ENCODE peak calls at places on chromosomes 3 and 15, in five cellular contexts. One of them, this sample, is unnamed.

GRCh38 chr3:170761103-170761502 is 108.9 kb downstream of the RPL22L1 start:
- DNase-seq in A549: no peak
- DNase-seq in breast epithelium: no peak
- DNase-seq in IMR-90: no peak
- DNase-seq in heart right ventricle: no peak
- DNase-seq in this sample: no peak

GRCh38 chr3:150370129-150370602 is 37.9 kb upstream of the TSC22D2 start:
- DNase-seq in A549: peak; percentile 71
- DNase-seq in breast epithelium: no peak
- DNase-seq in IMR-90: peak; percentile 97
- DNase-seq in heart right ventricle: no peak
- DNase-seq in this sample: no peak

GRCh38 chr15:74781673-74782595 is at the start of gene CSK:
- DNase-seq in A549: peak; percentile 86
- DNase-seq in breast epithelium: no peak
- DNase-seq in IMR-90: peak; percentile 51
- DNase-seq in heart right ventricle: peak; percentile 87
- DNase-seq in this sample: peak; percentile 84

GRCh38 chr3:190973760-190974159 is 111.3 kb upstream of the GMNC start:
- DNase-seq in A549: no peak
- DNase-seq in breast epithelium: no peak
- DNase-seq in IMR-90: no peak
- DNase-seq in heart right ventricle: no peak
- DNase-seq in this sample: no peak

GRCh38 chr3:7800006-7800780 is 701.4 kb upstream of the LMCD1 start:
- DNase-seq in A549: no peak
- DNase-seq in breast epithelium: no peak
- DNase-seq in IMR-90: no peak
- DNase-seq in heart right ventricle: no peak
- DNase-seq in this sample: peak; percentile 3

GRCh38 chr3:196712514-196713413 is 587 bp downstream of the PIGX start:
- DNase-seq in A549: peak; percentile 24
- DNase-seq in breast epithelium: no peak
- DNase-seq in IMR-90: peak; percentile 57
- DNase-seq in heart right ventricle: peak; percentile 77
- DNase-seq in this sample: no peak

GRCh38 chr3:52144034-52144795 is 10.0 kb downstream of the POC1A start:
- DNase-seq in A549: peak; percentile 84
- DNase-seq in breast epithelium: peak; percentile 88
- DNase-seq in IMR-90: peak; percentile 77
- DNase-seq in heart right ventricle: peak; percentile 79
- DNase-seq in this sample: peak; percentile 84

GRCh38 chr3:62100233-62100989 is 272.9 kb downstream of the FEZF2 start:
- DNase-seq in A549: no peak
- DNase-seq in breast epithelium: no peak
- DNase-seq in IMR-90: no peak
- DNase-seq in heart right ventricle: no peak
- DNase-seq in this sample: no peak

GRCh38 chr3:13034109-13034800 is 39.0 kb downstream of the IQSEC1 start:
- DNase-seq in A549: no peak
- DNase-seq in breast epithelium: no peak
- DNase-seq in IMR-90: no peak
- DNase-seq in heart right ventricle: no peak
- DNase-seq in this sample: no peak

GRCh38 chr3:15976524-15976923 is 178.7 kb upstream of the ANKRD28 start:
- DNase-seq in A549: no peak
- DNase-seq in breast epithelium: no peak
- DNase-seq in IMR-90: no peak
- DNase-seq in heart right ventricle: no peak
- DNase-seq in this sample: no peak

GRCh38 chr3:37943126-37943525 is 47.5 kb upstream of the VILL start:
- DNase-seq in A549: no peak
- DNase-seq in breast epithelium: no peak
- DNase-seq in IMR-90: no peak
- DNase-seq in heart right ventricle: no peak
- DNase-seq in this sample: no peak

GRCh38 chr15:63291507-63291906 is 14.1 kb downstream of the APH1B start:
- DNase-seq in A549: no peak
- DNase-seq in breast epithelium: no peak
- DNase-seq in IMR-90: peak; percentile 90
- DNase-seq in heart right ventricle: no peak
- DNase-seq in this sample: no peak

GRCh38 chr3:56320907-56321306 is 147.4 kb downstream of the ERC2 start:
- DNase-seq in A549: no peak
- DNase-seq in breast epithelium: no peak
- DNase-seq in IMR-90: no peak
- DNase-seq in heart right ventricle: no peak
- DNase-seq in this sample: no peak

GRCh38 chr15:68797589-68798377 is 22.9 kb downstream of the ANP32A start:
- DNase-seq in A549: no peak
- DNase-seq in breast epithelium: no peak
- DNase-seq in IMR-90: no peak
- DNase-seq in heart right ventricle: peak; percentile 27
- DNase-seq in this sample: no peak

GRCh38 chr3:69838696-69839515 is 99.6 kb downstream of the MITF start:
- DNase-seq in A549: no peak
- DNase-seq in breast epithelium: no peak
- DNase-seq in IMR-90: no peak
- DNase-seq in heart right ventricle: no peak
- DNase-seq in this sample: no peak

GRCh38 chr3:64450396-64450956 is 225.2 kb upstream of the PRICKLE2 start:
- DNase-seq in A549: no peak
- DNase-seq in breast epithelium: no peak
- DNase-seq in IMR-90: no peak
- DNase-seq in heart right ventricle: no peak
- DNase-seq in this sample: no peak

GRCh38 chr3:69212411-69213160 is 90.2 kb upstream of the LMOD3 start:
- DNase-seq in A549: peak; percentile 21
- DNase-seq in breast epithelium: no peak
- DNase-seq in IMR-90: peak; percentile 62
- DNase-seq in heart right ventricle: no peak
- DNase-seq in this sample: no peak

GRCh38 chr15:36887214-36888017 is 212.9 kb downstream of the MEIS2 start:
- DNase-seq in A549: no peak
- DNase-seq in breast epithelium: no peak
- DNase-seq in IMR-90: no peak
- DNase-seq in heart right ventricle: no peak
- DNase-seq in this sample: no peak
- H3K4me3 ChIP-seq in A549: peak overlapping the region; percentile 40
- H3K4me3 ChIP-seq in breast epithelium: peak overlapping the region; percentile 23
- H3K4me3 ChIP-seq in IMR-90: peak overlapping the region; percentile 31
- H3K4me3 ChIP-seq in heart right ventricle: peak overlapping the region; percentile 15
- H3K4me3 ChIP-seq in this sample: no peak overlapping the region

GRCh38 chr3:100245146-100245545 is 15.6 kb upstream of the TBC1D23 start:
- DNase-seq in A549: no peak
- DNase-seq in breast epithelium: no peak
- DNase-seq in IMR-90: peak; percentile 27
- DNase-seq in heart right ventricle: no peak
- DNase-seq in this sample: no peak

GRCh38 chr3:100246999-100247398 is 13.8 kb upstream of the TBC1D23 start:
- DNase-seq in A549: no peak
- DNase-seq in breast epithelium: no peak
- DNase-seq in IMR-90: no peak
- DNase-seq in heart right ventricle: no peak
- DNase-seq in this sample: no peak

GRCh38 chr3:100238599-100238998 is 22.2 kb upstream of the TBC1D23 start:
- DNase-seq in A549: no peak
- DNase-seq in breast epithelium: no peak
- DNase-seq in IMR-90: no peak
- DNase-seq in heart right ventricle: no peak
- DNase-seq in this sample: no peak

GRCh38 chr3:100245932-100246331 is 14.9 kb upstream of the TBC1D23 start:
- DNase-seq in A549: no peak
- DNase-seq in breast epithelium: no peak
- DNase-seq in IMR-90: peak; percentile 73
- DNase-seq in heart right ventricle: no peak
- DNase-seq in this sample: no peak

GRCh38 chr3:100244264-100244663 is 16.5 kb upstream of the TBC1D23 start:
- DNase-seq in A549: no peak
- DNase-seq in breast epithelium: no peak
- DNase-seq in IMR-90: no peak
- DNase-seq in heart right ventricle: no peak
- DNase-seq in this sample: no peak
- H3K4me1 ChIP-seq in A549: no peaks in the 10 kb centered on the region
- H3K4me1 ChIP-seq in breast epithelium: no peaks in the 10 kb centered on the region
- H3K4me1 ChIP-seq in IMR-90: peaks cover 4% of the 10 kb centered on the region
- H3K4me1 ChIP-seq in heart right ventricle: no peaks in the 10 kb centered on the region
- H3K4me1 ChIP-seq in this sample: no peaks in the 10 kb centered on the region

GRCh38 chr15:73750951-73751350 is 2.2 kb downstream of the INSYN1 start:
- DNase-seq in A549: no peak
- DNase-seq in breast epithelium: no peak
- DNase-seq in IMR-90: no peak
- DNase-seq in heart right ventricle: no peak
- DNase-seq in this sample: no peak
- H3K4me3 ChIP-seq in A549: no peak overlapping the region
- H3K4me3 ChIP-seq in breast epithelium: no peak overlapping the region
- H3K4me3 ChIP-seq in IMR-90: no peak overlapping the region
- H3K4me3 ChIP-seq in heart right ventricle: peak overlapping the region; percentile 66
- H3K4me3 ChIP-seq in this sample: no peak overlapping the region

GRCh38 chr3:127686512-127686894 is 13.8 kb downstream of the ABTB1 start:
- DNase-seq in A549: no peak
- DNase-seq in breast epithelium: no peak
- DNase-seq in IMR-90: no peak
- DNase-seq in heart right ventricle: no peak
- DNase-seq in this sample: no peak
- H3K4me1 ChIP-seq in A549: peaks cover 21% of the 10 kb centered on the region
- H3K4me1 ChIP-seq in breast epithelium: no peaks in the 10 kb centered on the region
- H3K4me1 ChIP-seq in IMR-90: peaks cover 26% of the 10 kb centered on the region
- H3K4me1 ChIP-seq in heart right ventricle: peaks cover 14% of the 10 kb centered on the region
- H3K4me1 ChIP-seq in this sample: peaks cover 4% of the 10 kb centered on the region

DNA sequence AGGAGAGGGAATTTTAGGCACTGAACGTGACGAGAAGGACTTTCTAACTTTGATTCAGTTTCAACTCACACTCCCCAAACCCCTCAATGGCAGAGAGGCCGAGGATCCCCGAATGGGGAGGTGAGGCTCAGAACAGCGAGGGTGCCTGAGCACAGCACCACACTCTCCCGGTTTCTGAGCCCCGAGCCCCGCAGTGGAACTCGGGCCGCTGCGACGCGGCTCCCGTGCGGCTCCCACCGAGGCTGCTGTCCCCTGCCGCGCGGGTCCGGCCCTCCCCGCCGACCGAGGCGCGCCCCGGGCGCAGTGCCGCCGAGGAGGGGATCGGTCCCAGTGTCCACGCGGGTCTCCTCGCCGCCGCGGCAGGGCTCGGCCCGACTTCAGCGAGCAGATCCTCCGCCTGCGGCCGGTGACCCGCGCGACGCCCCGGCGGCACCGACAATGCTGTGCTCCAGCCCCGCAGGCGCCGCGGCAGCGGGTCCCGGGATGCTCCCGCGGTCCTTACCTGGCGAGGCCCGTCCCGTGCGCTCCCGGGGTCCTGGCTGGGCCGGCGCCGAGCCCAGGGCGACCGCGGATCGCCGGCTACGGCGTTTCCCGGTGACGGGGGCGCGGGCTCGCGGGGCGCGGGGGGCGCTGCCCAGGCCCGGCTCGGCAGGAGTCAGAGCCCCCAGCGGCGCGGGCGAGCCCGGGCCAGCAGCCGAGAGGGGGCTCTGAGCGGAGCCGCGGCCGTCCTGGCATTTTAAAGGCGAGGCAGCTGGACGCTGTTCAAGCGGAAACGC is at the start of gene CTXND1:
- DNase-seq in A549: no peak
- DNase-seq in breast epithelium: no peak
- DNase-seq in IMR-90: no peak
- DNase-seq in heart right ventricle: no peak
- DNase-seq in this sample: no peak
- H3K4me3 ChIP-seq in A549: peak within 1 kb of the TSS; percentile 49
- H3K4me3 ChIP-seq in breast epithelium: peak within 1 kb of the TSS; percentile 2
- H3K4me3 ChIP-seq in IMR-90: peak within 1 kb of the TSS; percentile 36
- H3K4me3 ChIP-seq in heart right ventricle: peak within 1 kb of the TSS; percentile 42
- H3K4me3 ChIP-seq in this sample: no peak within 1 kb of the TSS

This sample was measured in CD4-positive, CD25-positive, alpha-beta regulatory T cell.